ENCODE peak calls at places on chromosomes 16 and 17, in seven cellular contexts. One of them, this sample, is unnamed.

GRCh38 chr16:84833542-84834402 is 14.0 kb downstream of the CRISPLD2 start:
- DNase-seq in mucosa of descending colon: no peak
- DNase-seq in tibial nerve: no peak
- DNase-seq in ascending aorta: no peak
- DNase-seq in cardiac muscle cell: no peak
- DNase-seq in mammary epithelial cell: no peak
- DNase-seq in HFF-Myc: no peak
- DNase-seq in this sample: no peak

GRCh38 chr16:54812229-54812628 is 118.4 kb upstream of the IRX5 start:
- DNase-seq in mucosa of descending colon: no peak
- DNase-seq in tibial nerve: no peak
- DNase-seq in ascending aorta: no peak
- DNase-seq in cardiac muscle cell: peak; percentile 17
- DNase-seq in mammary epithelial cell: no peak
- DNase-seq in HFF-Myc: no peak
- DNase-seq in this sample: peak; percentile 6

GRCh38 chr17:17766351-17767095 is 70.3 kb downstream of the SREBF1 start:
- DNase-seq in mucosa of descending colon: no peak
- DNase-seq in tibial nerve: no peak
- DNase-seq in ascending aorta: no peak
- DNase-seq in cardiac muscle cell: no peak
- DNase-seq in mammary epithelial cell: no peak
- DNase-seq in HFF-Myc: no peak
- DNase-seq in this sample: no peak

GRCh38 chr17:67183531-67183930 is 61.5 kb downstream of the HELZ start:
- DNase-seq in mucosa of descending colon: no peak
- DNase-seq in tibial nerve: no peak
- DNase-seq in ascending aorta: no peak
- DNase-seq in cardiac muscle cell: no peak
- DNase-seq in mammary epithelial cell: no peak
- DNase-seq in HFF-Myc: no peak
- DNase-seq in this sample: no peak

GRCh38 chr17:81239714-81240555 is 817 bp downstream of the NDUFAF8 start:
- DNase-seq in mucosa of descending colon: no peak
- DNase-seq in tibial nerve: no peak
- DNase-seq in ascending aorta: no peak
- DNase-seq in cardiac muscle cell: no peak
- DNase-seq in mammary epithelial cell: peak; percentile 64
- DNase-seq in HFF-Myc: no peak
- DNase-seq in this sample: peak; percentile 73

GRCh38 chr17:6596076-6596475 is 39.7 kb upstream of the PITPNM3 start:
- DNase-seq in mucosa of descending colon: no peak
- DNase-seq in tibial nerve: no peak
- DNase-seq in ascending aorta: no peak
- DNase-seq in cardiac muscle cell: no peak
- DNase-seq in mammary epithelial cell: no peak
- DNase-seq in HFF-Myc: no peak
- DNase-seq in this sample: no peak

GRCh38 chr16:84360748-84361147 is 7.6 kb upstream of the ATP2C2 start:
- DNase-seq in mucosa of descending colon: peak; percentile 1
- DNase-seq in tibial nerve: no peak
- DNase-seq in ascending aorta: no peak
- DNase-seq in cardiac muscle cell: no peak
- DNase-seq in mammary epithelial cell: no peak
- DNase-seq in HFF-Myc: no peak
- DNase-seq in this sample: no peak

GRCh38 chr17:49798738-49799137 is 10.3 kb downstream of the KAT7 start:
- DNase-seq in mucosa of descending colon: no peak
- DNase-seq in tibial nerve: no peak
- DNase-seq in ascending aorta: no peak
- DNase-seq in cardiac muscle cell: no peak
- DNase-seq in mammary epithelial cell: no peak
- DNase-seq in HFF-Myc: no peak
- DNase-seq in this sample: no peak

GRCh38 chr17:33442320-33442719 is 149.2 kb upstream of the ASIC2 start:
- DNase-seq in mucosa of descending colon: no peak
- DNase-seq in tibial nerve: no peak
- DNase-seq in ascending aorta: no peak
- DNase-seq in cardiac muscle cell: no peak
- DNase-seq in mammary epithelial cell: no peak
- DNase-seq in HFF-Myc: no peak
- DNase-seq in this sample: no peak

GRCh38 chr16:87993901-87994300 is 42.7 kb downstream of the BANP start:
- DNase-seq in mucosa of descending colon: no peak
- DNase-seq in tibial nerve: no peak
- DNase-seq in ascending aorta: peak; percentile 27
- DNase-seq in cardiac muscle cell: no peak
- DNase-seq in mammary epithelial cell: no peak
- DNase-seq in HFF-Myc: no peak
- DNase-seq in this sample: no peak

GRCh38 chr17:5587431-5588032 is 3.2 kb upstream of the NLRP1 start:
- DNase-seq in mucosa of descending colon: peak; percentile 55
- DNase-seq in tibial nerve: no peak
- DNase-seq in ascending aorta: peak; percentile 71
- DNase-seq in cardiac muscle cell: peak; percentile 87
- DNase-seq in mammary epithelial cell: peak; percentile 62
- DNase-seq in HFF-Myc: peak; percentile 52
- DNase-seq in this sample: peak; percentile 80

GRCh38 chr16:85227924-85228462 is 115.7 kb upstream of the CIBAR2 start:
- DNase-seq in mucosa of descending colon: no peak
- DNase-seq in tibial nerve: no peak
- DNase-seq in ascending aorta: no peak
- DNase-seq in cardiac muscle cell: peak; percentile 76
- DNase-seq in mammary epithelial cell: no peak
- DNase-seq in HFF-Myc: no peak
- DNase-seq in this sample: peak; percentile 46

GRCh38 chr16:21158208-21159110 is at the start of gene LDAF1:
- DNase-seq in mucosa of descending colon: peak; percentile 92
- DNase-seq in tibial nerve: peak; percentile 66
- DNase-seq in ascending aorta: peak; percentile 91
- DNase-seq in cardiac muscle cell: peak; percentile 83
- DNase-seq in mammary epithelial cell: peak; percentile 83
- DNase-seq in HFF-Myc: no peak
- DNase-seq in this sample: peak; percentile 87

GRCh38 chr16:23060458-23061320 is 88.6 kb downstream of the USP31 start:
- DNase-seq in mucosa of descending colon: peak; percentile 88
- DNase-seq in tibial nerve: peak; percentile 69
- DNase-seq in ascending aorta: peak; percentile 77
- DNase-seq in cardiac muscle cell: peak; percentile 79
- DNase-seq in mammary epithelial cell: peak; percentile 57
- DNase-seq in HFF-Myc: peak; percentile 39
- DNase-seq in this sample: peak; percentile 79

GRCh38 chr17:5499790-5500189 is 13.4 kb downstream of the MIS12 start:
- DNase-seq in mucosa of descending colon: no peak
- DNase-seq in tibial nerve: no peak
- DNase-seq in ascending aorta: no peak
- DNase-seq in cardiac muscle cell: no peak
- DNase-seq in mammary epithelial cell: no peak
- DNase-seq in HFF-Myc: no peak
- DNase-seq in this sample: no peak

GRCh38 chr16:86545927-86546637 is 9.0 kb downstream of the MTHFSD start:
- DNase-seq in mucosa of descending colon: no peak
- DNase-seq in tibial nerve: no peak
- DNase-seq in ascending aorta: no peak
- DNase-seq in cardiac muscle cell: no peak
- DNase-seq in mammary epithelial cell: no peak
- DNase-seq in HFF-Myc: no peak
- DNase-seq in this sample: no peak

GRCh38 chr16:88445583-88445960 is 7.5 kb upstream of the ZFPM1 start:
- DNase-seq in mucosa of descending colon: no peak
- DNase-seq in tibial nerve: no peak
- DNase-seq in ascending aorta: no peak
- DNase-seq in cardiac muscle cell: no peak
- DNase-seq in mammary epithelial cell: no peak
- DNase-seq in HFF-Myc: no peak
- DNase-seq in this sample: no peak

GRCh38 chr16:48617711-48618148 is 7.8 kb upstream of the N4BP1 start:
- DNase-seq in mucosa of descending colon: no peak
- DNase-seq in tibial nerve: no peak
- DNase-seq in ascending aorta: no peak
- DNase-seq in cardiac muscle cell: peak; percentile 87
- DNase-seq in mammary epithelial cell: no peak
- DNase-seq in HFF-Myc: no peak
- DNase-seq in this sample: no peak

GRCh38 chr17:59786536-59787319 is 79.3 kb downstream of the VMP1 start:
- DNase-seq in mucosa of descending colon: peak; percentile 82
- DNase-seq in tibial nerve: no peak
- DNase-seq in ascending aorta: peak; percentile 88
- DNase-seq in cardiac muscle cell: peak; percentile 100
- DNase-seq in mammary epithelial cell: peak; percentile 100
- DNase-seq in HFF-Myc: peak; percentile 100
- DNase-seq in this sample: peak; percentile 100

GRCh38 chr17:56300191-56300590 is 146.9 kb downstream of the ANKFN1 start:
- DNase-seq in mucosa of descending colon: no peak
- DNase-seq in tibial nerve: no peak
- DNase-seq in ascending aorta: no peak
- DNase-seq in cardiac muscle cell: no peak
- DNase-seq in mammary epithelial cell: no peak
- DNase-seq in HFF-Myc: no peak
- DNase-seq in this sample: no peak

GRCh38 chr17:83041305-83041704 is 38.1 kb upstream of the METRNL start:
- DNase-seq in mucosa of descending colon: no peak
- DNase-seq in tibial nerve: no peak
- DNase-seq in ascending aorta: no peak
- DNase-seq in cardiac muscle cell: no peak
- DNase-seq in mammary epithelial cell: no peak
- DNase-seq in HFF-Myc: no peak
- DNase-seq in this sample: no peak

GRCh38 chr17:68749742-68750562 is 148.8 kb upstream of the FAM20A start:
- DNase-seq in mucosa of descending colon: no peak
- DNase-seq in tibial nerve: no peak
- DNase-seq in ascending aorta: no peak
- DNase-seq in cardiac muscle cell: no peak
- DNase-seq in mammary epithelial cell: no peak
- DNase-seq in HFF-Myc: no peak
- DNase-seq in this sample: no peak

GRCh38 chr17:40796846-40797245 is 2.9 kb downstream of the KRT28 start:
- DNase-seq in mucosa of descending colon: no peak
- DNase-seq in tibial nerve: no peak
- DNase-seq in ascending aorta: no peak
- DNase-seq in cardiac muscle cell: no peak
- DNase-seq in mammary epithelial cell: no peak
- DNase-seq in HFF-Myc: no peak
- DNase-seq in this sample: no peak
- TF ChIP-seq CTCF in mucosa of descending colon: no peak
- TF ChIP-seq CTCF in tibial nerve: no peak
- TF ChIP-seq CTCF in ascending aorta: no peak
- TF ChIP-seq CTCF in cardiac muscle cell: no peak
- TF ChIP-seq CTCF in mammary epithelial cell: no peak
- TF ChIP-seq CTCF in HFF-Myc: no peak
- TF ChIP-seq CTCF in this sample: no peak

DNA sequence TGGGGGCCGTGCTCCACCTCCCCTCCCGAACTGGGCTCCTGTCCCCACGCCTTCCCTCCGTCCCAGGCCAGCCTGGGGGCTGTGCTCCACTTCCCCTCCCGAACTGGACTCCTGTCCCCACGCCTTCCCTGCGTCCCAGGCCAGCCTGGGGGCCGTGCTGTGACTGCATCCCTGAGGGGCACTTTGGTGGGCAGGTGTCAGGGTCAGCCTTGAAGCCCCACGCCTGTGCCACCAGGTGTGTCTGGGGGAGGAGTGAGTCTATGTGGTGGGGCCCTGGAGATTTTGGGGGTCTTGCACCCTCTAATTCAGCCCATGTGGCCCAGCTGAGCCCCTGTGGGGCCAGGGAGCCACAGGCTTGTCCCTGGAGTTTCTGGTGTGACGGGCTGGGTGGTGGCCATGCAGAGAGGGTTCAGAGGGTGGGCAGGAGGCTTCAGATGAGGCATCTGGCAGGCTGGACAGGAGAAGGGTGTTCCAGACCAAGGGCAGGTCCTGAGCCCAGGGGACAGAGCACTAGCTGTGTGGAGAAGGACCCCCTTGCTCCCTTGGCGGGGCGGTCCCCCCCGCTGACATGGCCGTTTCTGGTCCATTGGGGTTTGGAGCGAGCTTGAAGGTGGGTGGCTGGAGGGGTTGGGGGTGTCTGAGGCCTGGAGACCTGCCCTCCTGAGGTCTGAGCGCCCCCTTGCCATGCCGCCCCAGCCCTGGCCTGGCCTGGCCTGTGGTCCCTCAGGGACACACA is 8.2 kb downstream of the NHERF2 start:
- DNase-seq in mucosa of descending colon: no peak
- DNase-seq in tibial nerve: no peak
- DNase-seq in ascending aorta: no peak
- DNase-seq in cardiac muscle cell: no peak
- DNase-seq in mammary epithelial cell: no peak
- DNase-seq in HFF-Myc: no peak
- DNase-seq in this sample: no peak
- H3K4me3 ChIP-seq in mucosa of descending colon: no peak overlapping the region
- H3K4me3 ChIP-seq in tibial nerve: no peak overlapping the region
- H3K4me3 ChIP-seq in ascending aorta: peak overlapping the region; percentile 53
- H3K4me3 ChIP-seq in cardiac muscle cell: no peak overlapping the region
- H3K4me3 ChIP-seq in mammary epithelial cell: no peak overlapping the region
- H3K4me3 ChIP-seq in HFF-Myc: no peak overlapping the region
- H3K4me3 ChIP-seq in this sample: no peak overlapping the region

DNA sequence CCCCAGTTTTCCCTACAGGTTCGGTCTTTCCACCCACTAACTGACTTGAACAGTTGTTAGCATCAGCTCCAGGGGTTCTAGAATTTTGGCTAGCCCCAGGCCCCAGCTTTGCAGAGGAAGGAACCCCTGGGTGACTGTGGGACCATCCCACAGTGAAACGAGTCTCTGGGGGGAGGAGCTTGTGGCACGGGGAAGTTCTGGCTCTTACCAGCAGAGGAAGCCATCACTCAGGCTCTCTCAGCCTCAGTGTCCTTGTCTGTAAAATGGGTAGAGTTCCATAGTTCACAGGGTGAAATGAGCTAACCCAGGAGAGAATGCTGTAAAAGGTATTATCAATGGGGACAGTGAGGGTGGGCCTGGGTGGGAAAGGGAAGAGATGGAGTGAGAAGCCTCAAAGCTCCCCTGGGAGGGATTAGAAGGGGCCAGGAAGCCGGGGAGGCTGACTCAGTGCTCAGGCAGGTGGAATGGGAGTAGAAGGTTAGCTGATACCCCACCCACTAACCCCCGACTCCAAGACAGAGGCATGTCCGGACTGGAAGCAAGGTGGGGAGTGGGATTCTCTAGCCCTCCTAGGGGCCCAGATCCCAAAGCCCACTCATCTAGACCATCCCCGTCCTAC is 30.9 kb upstream of the CDC42EP4 start:
- DNase-seq in mucosa of descending colon: no peak
- DNase-seq in tibial nerve: no peak
- DNase-seq in ascending aorta: no peak
- DNase-seq in cardiac muscle cell: peak; percentile 74
- DNase-seq in mammary epithelial cell: peak; percentile 55
- DNase-seq in HFF-Myc: no peak
- DNase-seq in this sample: peak; percentile 38
- TF ChIP-seq CTCF in mucosa of descending colon: no peak
- TF ChIP-seq CTCF in tibial nerve: no peak
- TF ChIP-seq CTCF in ascending aorta: no peak
- TF ChIP-seq CTCF in cardiac muscle cell: no peak
- TF ChIP-seq CTCF in mammary epithelial cell: peak; percentile 23
- TF ChIP-seq CTCF in HFF-Myc: peak; percentile 14
- TF ChIP-seq CTCF in this sample: no peak

DNA sequence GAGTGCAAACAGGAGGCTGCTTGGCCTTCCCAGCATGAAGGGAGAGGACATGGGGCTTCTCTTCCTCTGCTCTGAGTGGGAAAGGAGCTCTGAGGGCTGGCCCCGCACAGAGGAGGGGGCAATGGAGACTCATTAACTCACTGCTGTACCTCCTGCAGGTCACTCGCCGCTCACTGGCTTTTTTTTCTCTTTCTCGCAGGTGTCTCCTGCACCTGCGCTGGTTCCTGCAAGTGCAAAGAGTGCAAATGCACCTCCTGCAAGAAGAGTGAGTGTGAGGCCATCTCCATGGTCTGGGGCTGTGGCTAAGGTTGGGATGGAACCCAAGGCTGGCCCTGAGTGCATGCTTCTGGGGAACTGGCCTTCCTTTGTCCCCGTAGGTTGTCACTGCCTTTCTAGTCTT is 717 bp downstream of the MT1F start:
- DNase-seq in mucosa of descending colon: no peak
- DNase-seq in tibial nerve: no peak
- DNase-seq in ascending aorta: no peak
- DNase-seq in cardiac muscle cell: no peak
- DNase-seq in mammary epithelial cell: no peak
- DNase-seq in HFF-Myc: no peak
- DNase-seq in this sample: no peak
- H3K4me3 ChIP-seq in mucosa of descending colon: no peak overlapping the region
- H3K4me3 ChIP-seq in tibial nerve: no peak overlapping the region
- H3K4me3 ChIP-seq in ascending aorta: peak overlapping the region; percentile 76
- H3K4me3 ChIP-seq in cardiac muscle cell: no peak overlapping the region
- H3K4me3 ChIP-seq in mammary epithelial cell: no peak overlapping the region
- H3K4me3 ChIP-seq in HFF-Myc: no peak overlapping the region
- H3K4me3 ChIP-seq in this sample: no peak overlapping the region